ENCODE peak calls at places on chromosomes 5 and 9, in seven cellular contexts. F is AG09309, P is hypothalamus, Q is D721Med, V is H7, H is nephron progenitor cell, N is mesenchymal stem cell. A is an unnamed sample.
A peak's percentile ranks its signal among the peaks of the same experiment; 100 is the strongest.

GRCh38 chr5:53027913-53028312 is 38.8 kb downstream of the ITGA2 start:
- DNase-seq in F (no peak), P (no peak), Q (no peak), V (no peak), H (no peak), N (peak; percentile 56), A (no peak)

GRCh38 chr5:116872986-116873385 is 298.4 kb upstream of the SEMA6A start:
- DNase-seq in F (no peak), P (no peak), Q (no peak), V (no peak), H (no peak), N (no peak), A (no peak)

GRCh38 chr9:37963936-37964739 is 60.2 kb upstream of the SLC25A51 start:
- DNase-seq in F (peak; percentile 86), P (peak; percentile 82), Q (no peak), V (no peak), H (no peak), N (peak; percentile 91), A (no peak)

GRCh38 chr5:16600397-16600796 is 16.4 kb downstream of the RETREG1 start:
- DNase-seq in F (no peak), P (peak; percentile 77), Q (no peak), V (no peak), H (peak; percentile 69), N (no peak), A (no peak)

GRCh38 chr9:89042984-89043383 is 51.7 kb downstream of the S1PR3 start:
- DNase-seq in F (no peak), P (no peak), Q (no peak), V (no peak), H (no peak), N (no peak), A (no peak)

GRCh38 chr5:25646421-25647341 is 1001.9 kb upstream of the CDH10 start:
- DNase-seq in F (no peak), P (no peak), Q (no peak), V (no peak), H (no peak), N (no peak), A (no peak)

GRCh38 chr5:132215329-132215728 is 12.3 kb downstream of the P4HA2 start:
- DNase-seq in F (peak; percentile 94), P (peak; percentile 71), Q (no peak), V (no peak), H (no peak), N (peak; percentile 97), A (peak; percentile 26)

GRCh38 chr5:175766963-175767362 is 104.4 kb upstream of the CPLX2 start:
- DNase-seq in F (no peak), P (no peak), Q (no peak), V (no peak), H (no peak), N (no peak), A (no peak)

GRCh38 chr5:671459-672328 is 21.5 kb downstream of the TPPP start:
- DNase-seq in F (no peak), P (peak; percentile 83), Q (peak; percentile 79), V (peak; percentile 95), H (peak; percentile 80), N (peak; percentile 81), A (peak; percentile 90)

GRCh38 chr5:168647083-168647482 is 67.9 kb upstream of the PANK3 start:
- DNase-seq in F (peak; percentile 43), P (no peak), Q (no peak), V (no peak), H (no peak), N (peak; percentile 34), A (no peak)

GRCh38 chr9:114507726-114508125 is 2.5 kb upstream of the WHRN start:
- DNase-seq in F (no peak), P (no peak), Q (no peak), V (no peak), H (no peak), N (peak; percentile 46), A (peak; percentile 27)

GRCh38 chr9:21801683-21802417 is 586 bp upstream of the MTAP start:
- DNase-seq in F (no peak), P (peak; percentile 46), Q (no peak), V (peak; percentile 77), H (peak; percentile 68), N (peak; percentile 85), A (peak; percentile 49)

GRCh38 chr5:149337746-149338145 is 7.6 kb upstream of the GRPEL2 start:
- DNase-seq in F (no peak), P (no peak), Q (no peak), V (no peak), H (no peak), N (no peak), A (peak; percentile 44)

GRCh38 chr5:21236896-21237830 is 1249.2 kb upstream of the CDH18 start:
- DNase-seq in F (no peak), P (no peak), Q (no peak), V (no peak), H (no peak), N (peak; percentile 76), A (no peak)

GRCh38 chr5:50958852-50959457 is 292.5 kb downstream of the PARP8 start:
- DNase-seq in F (no peak), P (no peak), Q (no peak), V (peak; percentile 32), H (peak; percentile 29), N (peak; percentile 50), A (peak; percentile 17)

GRCh38 chr5:56026863-56027300 is 32.1 kb upstream of the IL6ST start:
- DNase-seq in F (peak; percentile 90), P (no peak), Q (no peak), V (no peak), H (no peak), N (peak; percentile 39), A (no peak)

GRCh38 chr5:88842784-88843183 is 40.2 kb downstream of the MEF2C start:
- DNase-seq in F (no peak), P (no peak), Q (no peak), V (no peak), H (no peak), N (no peak), A (no peak)

A was measured in WERI-Rb-1.